ENCODE peak calls at places on chromosomes 13 and 19, in four cellular contexts. X is neuronal stem cell, Q is IMR-90, W is H1. E is an unnamed sample.

GRCh38 chr13:45623516-45624090 is 8.1 kb upstream of the ERICH6B start:
- DNase-seq in W (no peak), Q (peak; percentile 16), X (no peak), E (no peak)

GRCh38 chr13:77040076-77040475 is 13.1 kb upstream of the FBXL3 start:
- DNase-seq in Q (no peak), W (no peak), X (no peak), E (no peak)

GRCh38 chr19:41922220-41922576 is 6.1 kb downstream of the ERFL start:
- DNase-seq in Q (no peak), X (no peak), W (no peak), E (no peak)

GRCh38 chr19:18928018-18928805 is 8.7 kb downstream of the DDX49 start:
- DNase-seq in W (no peak), Q (no peak), X (no peak), E (no peak)

GRCh38 chr13:34611678-34612077 is 330.4 kb upstream of the NBEA start:
- DNase-seq in X (peak; percentile 9), Q (no peak), W (no peak), E (no peak)

GRCh38 chr13:112072531-112073244 is 5.7 kb downstream of the SOX1 start:
- DNase-seq in Q (no peak), W (no peak), X (peak; percentile 83), E (peak; percentile 90)

GRCh38 chr13:27006519-27007161 is 165.0 kb downstream of the USP12 start:
- DNase-seq in Q (peak; percentile 12), W (no peak), X (no peak), E (peak; percentile 59)

GRCh38 chr13:67131393-67131792 is 98.7 kb downstream of the PCDH9 start:
- DNase-seq in W (no peak), Q (no peak), X (no peak), E (no peak)

GRCh38 chr13:97386832-97387486 is 47.0 kb upstream of the RAP2A start:
- DNase-seq in W (no peak), Q (no peak), X (no peak), E (no peak)

GRCh38 chr13:40186041-40186440 is 480.4 kb downstream of the FOXO1 start:
- DNase-seq in Q (no peak), X (no peak), W (no peak), E (no peak)

GRCh38 chr19:1610579-1610978 is 5.3 kb upstream of the UQCR11 start:
- DNase-seq in W (no peak), X (no peak), Q (no peak), E (no peak)

GRCh38 chr13:106480511-106480910 is 55.0 kb downstream of the EFNB2 start:
- DNase-seq in W (no peak), X (no peak), Q (no peak), E (no peak)

GRCh38 chr19:45643024-45643926 is 4.1 kb upstream of the EML2 start:
- DNase-seq in Q (peak; percentile 61), X (peak; percentile 82), W (no peak), E (peak; percentile 95)

GRCh38 chr13:41244555-41244954 is 18.8 kb downstream of the MTRF1 start:
- DNase-seq in Q (peak; percentile 56), X (no peak), W (no peak), E (no peak)

GRCh38 chr19:13031917-13032623 is 36.8 kb downstream of the NFIX start:
- DNase-seq in Q (peak; percentile 58), X (no peak), W (no peak), E (no peak)

DNA sequence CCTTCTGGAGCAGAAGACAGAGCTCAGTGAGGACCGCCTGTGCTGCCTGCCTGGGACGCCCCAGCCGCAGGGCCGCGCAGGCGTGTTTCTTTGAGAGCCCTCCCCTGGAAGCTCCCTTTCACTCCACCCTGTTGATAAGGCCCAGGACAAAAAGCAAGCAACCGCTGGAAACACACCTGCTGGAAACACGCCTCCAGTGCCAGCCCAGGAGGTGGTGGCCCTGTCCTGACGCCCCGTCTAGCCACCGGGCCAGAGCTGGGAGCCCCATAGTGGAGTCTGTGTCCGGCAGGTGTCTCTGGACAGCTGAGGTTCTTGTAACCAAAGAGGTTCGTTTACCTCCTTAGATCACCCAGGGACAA is 173.8 kb downstream of the KATNAL1 start:
- DNase-seq in W (no peak), Q (no peak), X (no peak), E (no peak)
- H4K8ac ChIP-seq in W (no peak overlapping the region), Q (no peak overlapping the region), X (no peak overlapping the region), E (no peak overlapping the region)

GRCh38 chr19:43575156-43575950 is at the start of the genes PINLYP and XRCC1:
- DNase-seq in W (peak; percentile 95), X (peak; percentile 97), Q (peak; percentile 98), E (peak; percentile 98)
- H3K14ac ChIP-seq in W (no peak within 1 kb of the TSS), X (no peak within 1 kb of the TSS), Q (peak within 1 kb of the TSS; percentile 95), E (peak within 1 kb of the TSS; percentile 48)

GRCh38 chr13:20191902-20192469 is 752 bp downstream of the GJB2 start:
- DNase-seq in W (no peak), Q (no peak), X (no peak), E (peak; percentile 47)

GRCh38 chr13:20192470-20193141 is at the start of gene GJB2:
- DNase-seq in W (no peak), X (no peak), Q (no peak), E (no peak)

GRCh38 chr13:20195846-20196245 is 3.1 kb upstream of the GJB2 start:
- DNase-seq in Q (no peak), X (no peak), W (no peak), E (no peak)

GRCh38 chr13:20193142-20193923 is 595 bp upstream of the GJB2 start:
- DNase-seq in Q (no peak), X (no peak), W (no peak), E (no peak)

GRCh38 chr13:20193924-20194631 is 1.3 kb upstream of the GJB2 start:
- DNase-seq in W (no peak), Q (no peak), X (no peak), E (no peak)
- H3K27ac ChIP-seq in W (no peak overlapping the region), Q (no peak overlapping the region), X (no peak overlapping the region), E (no peak overlapping the region)

GRCh38 chr19:10519421-10519820 is 2.2 kb upstream of the S1PR5 start:
- DNase-seq in X (no peak), Q (no peak), W (no peak), E (no peak)

GRCh38 chr19:10518444-10519361 is 1.5 kb upstream of the S1PR5 start:
- DNase-seq in W (no peak), X (no peak), Q (no peak), E (no peak)

GRCh38 chr19:10516671-10517286 is 468 bp downstream of the S1PR5 start:
- DNase-seq in X (no peak), W (no peak), Q (no peak), E (no peak)

GRCh38 chr19:10517361-10517759 is at the start of gene S1PR5:
- DNase-seq in Q (no peak), W (no peak), X (no peak), E (peak; percentile 75)

GRCh38 chr19:10517760-10518443 is 655 bp upstream of the S1PR5 start:
- DNase-seq in Q (peak; percentile 15), X (no peak), W (no peak), E (peak; percentile 77)
- H4K8ac ChIP-seq in Q (peak overlapping the region; percentile 24), X (no peak overlapping the region), W (no peak overlapping the region), E (no peak overlapping the region)